ENCODE peak calls at places on chromosomes 6 and 20, in ten cellular contexts. A is ovary, K is uterus, Z is heart left ventricle, G is sigmoid colon, R is HCT116, H is upper lobe of left lung, V is adrenal gland, X is stomach, S is tibial nerve. T is an unnamed sample.

GRCh38 chr20:59807909-59808728 is 125.3 kb downstream of the SYCP2 start:
- DNase-seq in A (peak; percentile 3), K (peak; percentile 5), Z (no peak), G (peak; percentile 50), R (no peak), H (no peak), V (no peak), X (peak; percentile 13), S (peak; percentile 1), T (peak; percentile 65)

GRCh38 chr6:108565893-108566292 is 5.2 kb downstream of the FOXO3 start:
- DNase-seq in A (peak; percentile 46), K (peak; percentile 61), Z (no peak), G (peak; percentile 90), R (no peak), H (no peak), V (peak; percentile 86), X (no peak), S (peak; percentile 84), T (peak; percentile 82)

GRCh38 chr6:137640086-137640485 is 145.9 kb upstream of the OLIG3 start:
- DNase-seq in A (no peak), K (no peak), Z (no peak), G (no peak), R (no peak), H (no peak), V (no peak), X (no peak), S (no peak), T (no peak)

GRCh38 chr6:134920422-134920821 is 29.5 kb downstream of the ALDH8A1 start:
- DNase-seq in A (no peak), K (no peak), Z (no peak), G (no peak), R (no peak), H (no peak), V (no peak), X (no peak), S (no peak), T (no peak)

GRCh38 chr6:162119349-162119748 is 608.2 kb downstream of the PRKN start:
- DNase-seq in A (no peak), K (no peak), Z (peak; percentile 65), G (no peak), R (no peak), H (no peak), V (peak; percentile 22), X (no peak), S (peak; percentile 24), T (no peak)

GRCh38 chr20:46302119-46302518 is 6.2 kb downstream of the CDH22 start:
- DNase-seq in A (no peak), K (no peak), Z (no peak), G (no peak), R (no peak), H (no peak), V (no peak), X (no peak), S (no peak), T (no peak)

GRCh38 chr6:111653961-111654360 is 48.3 kb upstream of the TRAF3IP2 start:
- DNase-seq in A (no peak), K (no peak), Z (no peak), G (no peak), R (no peak), H (no peak), V (no peak), X (no peak), S (no peak), T (no peak)

GRCh38 chr6:140062042-140063041 is 687.9 kb upstream of the CITED2 start:
- DNase-seq in A (peak; percentile 55), K (peak; percentile 47), Z (no peak), G (peak; percentile 85), R (no peak), H (no peak), V (peak; percentile 45), X (peak; percentile 26), S (peak; percentile 78), T (peak; percentile 82)

DNA sequence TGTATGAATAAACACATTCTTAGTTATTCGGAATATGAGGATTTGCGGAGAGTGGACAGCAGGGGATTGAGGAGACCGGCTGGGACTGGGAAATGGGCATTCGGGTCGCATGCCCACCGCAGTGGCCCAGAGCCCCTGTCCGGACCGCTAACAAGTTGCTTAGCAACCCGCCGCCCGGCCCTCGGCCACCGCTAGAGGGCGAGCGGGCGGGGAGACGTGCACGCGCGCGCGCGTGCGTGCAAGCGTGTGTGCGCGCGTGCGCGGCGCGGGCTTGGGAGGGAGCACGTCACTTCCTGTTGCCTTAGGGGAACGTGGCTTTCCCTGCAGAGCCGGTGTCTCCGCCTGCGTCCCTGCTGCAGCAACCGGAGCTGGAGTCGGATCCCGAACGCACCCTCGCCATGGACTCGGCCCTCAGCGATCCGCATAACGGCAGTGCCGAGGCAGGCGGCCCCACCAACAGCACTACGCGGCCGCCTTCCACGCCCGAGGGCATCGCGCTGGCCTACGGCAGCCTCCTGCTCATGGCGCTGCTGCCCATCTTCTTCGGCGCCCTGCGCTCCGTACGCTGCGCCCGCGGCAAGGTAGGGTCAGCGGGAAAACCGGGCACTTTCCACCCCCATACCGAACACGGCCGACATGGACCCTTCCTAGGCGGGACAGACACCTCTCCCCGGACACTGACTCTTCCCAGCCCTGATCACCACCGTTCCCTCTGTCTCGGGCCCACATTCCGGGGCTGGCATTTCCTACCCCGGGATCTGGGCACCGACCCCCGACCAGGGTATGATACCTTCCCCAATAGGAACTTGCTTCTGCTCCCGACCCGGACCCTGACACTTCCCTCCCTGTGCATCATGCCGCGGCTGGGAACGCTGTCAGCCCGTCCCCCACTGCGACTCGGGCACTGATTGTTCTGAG is at the start of gene HM13:
- DNase-seq in A (peak; percentile 86), K (peak; percentile 90), Z (peak; percentile 96), G (peak; percentile 96), R (peak; percentile 88), H (peak; percentile 100), V (peak; percentile 90), X (peak; percentile 94), S (peak; percentile 80), T (peak; percentile 94)
- TF ChIP-seq POLR2A in A (peak; percentile 70), K (peak; percentile 82), Z (no peak), G (peak; percentile 55), R (peak; percentile 95), H (peak; percentile 67), V (peak; percentile 74), X (no peak), S (peak; percentile 69), T (peak; percentile 50)

DNA sequence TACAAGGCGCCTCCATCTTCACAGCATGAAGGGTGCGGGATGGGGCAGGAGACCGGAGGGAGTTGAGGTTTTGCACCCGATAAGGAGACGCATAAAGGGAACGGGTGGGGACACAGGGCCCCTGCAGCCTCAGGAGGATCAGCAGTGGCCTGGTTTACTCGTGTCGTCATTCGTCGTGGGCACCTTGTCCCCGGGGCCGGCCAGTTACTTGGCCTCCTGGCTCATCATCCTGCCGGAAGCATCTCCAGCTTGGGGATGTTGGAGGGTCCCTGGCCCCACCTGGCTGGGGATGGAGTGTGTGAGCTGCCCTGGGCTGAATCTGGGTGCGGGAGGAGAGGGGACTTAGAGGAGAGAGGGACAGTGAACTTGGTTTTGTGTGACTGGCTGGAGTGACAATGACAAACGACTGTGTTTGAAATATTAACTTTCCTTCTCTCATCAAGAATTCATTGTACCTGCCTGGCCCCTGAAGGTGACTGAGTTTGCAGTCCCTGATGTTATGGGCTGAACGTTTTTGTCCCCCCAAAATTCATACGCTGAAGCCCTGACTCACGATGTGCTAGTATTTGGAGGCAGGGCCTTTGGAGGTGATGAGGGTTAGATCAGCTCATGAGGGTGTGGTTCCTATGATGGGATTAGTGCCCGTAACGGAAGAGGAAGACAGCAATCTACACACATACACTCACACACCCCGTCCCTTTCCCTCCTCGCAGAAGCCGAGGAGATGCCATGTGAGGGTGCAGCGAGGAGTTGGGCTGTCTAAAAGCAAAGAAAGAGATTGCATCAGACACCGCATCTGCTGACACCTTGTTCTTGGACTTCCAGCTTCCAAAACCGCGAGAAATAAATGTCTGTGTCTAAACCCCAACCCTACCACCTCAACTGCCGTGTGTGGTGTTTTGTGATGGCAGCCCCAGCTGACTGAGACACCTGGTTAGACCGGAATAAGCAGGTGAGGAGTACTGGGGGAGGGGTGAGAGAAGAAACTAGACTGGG is 65.0 kb upstream of the MAP3K4 start:
- DNase-seq in A (no peak), K (no peak), Z (no peak), G (no peak), R (no peak), H (peak; percentile 51), V (no peak), X (no peak), S (no peak), T (no peak)
- H3K4me3 ChIP-seq in A (no peak overlapping the region), K (no peak overlapping the region), Z (no peak overlapping the region), G (no peak overlapping the region), R (no peak overlapping the region), H (no peak overlapping the region), V (no peak overlapping the region), X (no peak overlapping the region), S (no peak overlapping the region), T (no peak overlapping the region)

DNA sequence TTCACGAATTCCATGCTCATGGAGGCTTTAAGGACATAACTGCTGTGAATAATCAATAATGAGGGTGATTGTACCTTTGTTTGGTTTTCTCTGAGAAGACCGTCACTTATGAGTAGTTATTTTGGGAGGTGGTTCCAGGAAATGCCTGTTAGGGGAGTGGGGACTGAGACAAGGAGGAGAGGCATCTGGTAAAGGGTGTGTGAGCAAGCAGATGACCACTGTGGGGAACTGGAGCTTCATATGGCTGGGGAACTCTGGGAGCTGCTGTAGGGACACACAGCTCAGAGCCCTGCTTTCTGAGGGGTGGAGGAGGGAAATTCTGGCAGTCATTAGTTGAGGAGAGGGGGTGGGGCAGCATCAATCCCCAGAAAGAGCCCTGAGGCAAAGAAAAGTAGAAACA is 71.3 kb upstream of the TINAG start:
- DNase-seq in A (no peak), K (no peak), Z (no peak), G (no peak), R (no peak), H (no peak), V (no peak), X (no peak), S (no peak), T (no peak)
- H3K9me3 ChIP-seq in A (no peaks in the 10 kb centered on the region), K (no peaks in the 10 kb centered on the region), Z (no peaks in the 10 kb centered on the region), G (no peaks in the 10 kb centered on the region), R (no peaks in the 10 kb centered on the region), H (no peaks in the 10 kb centered on the region), V (no peaks in the 10 kb centered on the region), X (no peaks in the 10 kb centered on the region), S (no peaks in the 10 kb centered on the region), T (no peaks in the 10 kb centered on the region)

GRCh38 chr6:41939091-41939847 is 2.3 kb downstream of the CCND3 start:
- DNase-seq in A (peak; percentile 70), K (peak; percentile 60), Z (peak; percentile 79), G (peak; percentile 71), R (no peak), H (no peak), V (peak; percentile 67), X (peak; percentile 30), S (no peak), T (no peak)

GRCh38 chr6:41942045-41942851 is 640 bp upstream of the CCND3 start:
- DNase-seq in A (no peak), K (no peak), Z (no peak), G (no peak), R (no peak), H (no peak), V (no peak), X (no peak), S (no peak), T (no peak)

GRCh38 chr6:41939848-41940758 is 1.5 kb downstream of the CCND3 start:
- DNase-seq in A (peak; percentile 17), K (peak; percentile 28), Z (no peak), G (peak; percentile 70), R (no peak), H (no peak), V (peak; percentile 32), X (peak; percentile 27), S (no peak), T (no peak)

GRCh38 chr6:41940759-41941279 is 789 bp downstream of the CCND3 start:
- DNase-seq in A (peak; percentile 50), K (peak; percentile 56), Z (peak; percentile 80), G (peak; percentile 75), R (no peak), H (peak; percentile 91), V (peak; percentile 59), X (peak; percentile 44), S (no peak), T (no peak)

GRCh38 chr6:41941280-41942044 is at the start of gene CCND3:
- DNase-seq in A (peak; percentile 87), K (peak; percentile 92), Z (peak; percentile 96), G (peak; percentile 94), R (peak; percentile 68), H (peak; percentile 99), V (peak; percentile 93), X (peak; percentile 92), S (peak; percentile 83), T (peak; percentile 91)
- TF ChIP-seq POLR2A in A (peak; percentile 12), K (peak; percentile 64), Z (no peak), G (no peak), R (no peak), H (peak; percentile 29), V (peak; percentile 62), X (no peak), S (peak; percentile 79), T (no peak)